ENCODE peak calls at places on chromosomes 7 and 10, in five cellular contexts. L is GM23248, G is astrocyte, J is fibroblast of lung, P is A673. R is an unnamed sample.

GRCh38 chr7:143345428-143345900 is 17.0 kb downstream of the FAM131B start:
- DNase-seq in L (peak; percentile 52), G (peak; percentile 23), J (peak; percentile 49), P (peak; percentile 26), R (no peak)

GRCh38 chr10:78408671-78409472 is 375.2 kb downstream of the RPS24 start:
- DNase-seq in L (peak; percentile 73), G (peak; percentile 66), J (peak; percentile 76), P (no peak), R (peak; percentile 61)

GRCh38 chr7:18356195-18356645 is 139.3 kb upstream of the HDAC9 start:
- DNase-seq in L (peak; percentile 56), G (peak; percentile 15), J (peak; percentile 39), P (peak; percentile 69), R (peak; percentile 43)

GRCh38 chr10:22410394-22410793 is 65.1 kb downstream of the SPAG6 start:
- DNase-seq in L (no peak), G (no peak), J (no peak), P (no peak), R (no peak)

GRCh38 chr10:119818889-119819270 is 53.8 kb downstream of the MCMBP start:
- DNase-seq in L (no peak), G (no peak), J (no peak), P (no peak), R (no peak)

GRCh38 chr7:132205515-132205914 is 370.8 kb downstream of the PLXNA4 start:
- DNase-seq in L (no peak), G (no peak), J (no peak), P (no peak), R (no peak)

GRCh38 chr10:125144693-125145623 is 15.4 kb downstream of the CTBP2 start:
- DNase-seq in L (peak; percentile 83), G (peak; percentile 44), J (peak; percentile 56), P (peak; percentile 68), R (no peak)

GRCh38 chr7:74290999-74291441 is 1.8 kb downstream of the CLIP2 start:
- DNase-seq in L (no peak), G (no peak), J (no peak), P (no peak), R (no peak)

GRCh38 chr7:155590215-155591023 is 44.1 kb upstream of the CNPY1 start:
- DNase-seq in L (peak; percentile 38), G (peak; percentile 40), J (peak; percentile 59), P (no peak), R (no peak)

GRCh38 chr10:127928021-127928806 is 21.3 kb downstream of the PTPRE start:
- DNase-seq in L (peak; percentile 77), G (peak; percentile 80), J (peak; percentile 84), P (no peak), R (peak; percentile 31)

GRCh38 chr7:140005754-140006503 is 56.8 kb downstream of the PARP12 start:
- DNase-seq in L (peak; percentile 45), G (no peak), J (peak; percentile 9), P (no peak), R (peak; percentile 23)

GRCh38 chr7:155570991-155571390 is 24.6 kb upstream of the CNPY1 start:
- DNase-seq in L (no peak), G (no peak), J (no peak), P (no peak), R (no peak)

GRCh38 chr7:120373174-120373573 is 100.2 kb downstream of the KCND2 start:
- DNase-seq in L (no peak), G (no peak), J (no peak), P (no peak), R (no peak)

GRCh38 chr7:46212425-46213153 is 291.5 kb upstream of the IGFBP3 start:
- DNase-seq in L (no peak), G (no peak), J (no peak), P (no peak), R (no peak)

GRCh38 chr10:124242365-124242764 is 149.0 kb upstream of the CHST15 start:
- DNase-seq in L (no peak), G (no peak), J (no peak), P (no peak), R (no peak)

GRCh38 chr7:158614695-158615094 is 27.1 kb upstream of the PTPRN2 start:
- DNase-seq in L (peak; percentile 82), G (peak; percentile 57), J (peak; percentile 68), P (no peak), R (peak; percentile 13)

GRCh38 chr7:135541029-135541428 is 16.7 kb upstream of the NUP205 start:
- DNase-seq in L (no peak), G (no peak), J (no peak), P (no peak), R (no peak)

GRCh38 chr10:132987671-132988571 is 45.6 kb upstream of the CFAP46 start:
- DNase-seq in L (peak; percentile 96), G (peak; percentile 89), J (peak; percentile 93), P (peak; percentile 60), R (no peak)

GRCh38 chr10:96418582-96418981 is 59.8 kb upstream of the OPALIN start:
- DNase-seq in L (no peak), G (no peak), J (no peak), P (no peak), R (no peak)

GRCh38 chr10:95653895-95654294 is 2.6 kb downstream of the ALDH18A1 start:
- DNase-seq in L (no peak), G (no peak), J (no peak), P (no peak), R (no peak)

GRCh38 chr10:6579904-6580278 is at the start of gene PRKCQ:
- DNase-seq in L (no peak), G (peak; percentile 30), J (peak; percentile 42), P (peak; percentile 18), R (no peak)

GRCh38 chr10:101968910-101969321 is 87.1 kb downstream of the ARMH3 start:
- DNase-seq in L (no peak), G (no peak), J (no peak), P (no peak), R (no peak)

GRCh38 chr10:118304521-118304920 is 37.6 kb downstream of the FAM204A start:
- DNase-seq in L (no peak), G (no peak), J (no peak), P (no peak), R (peak; percentile 47)

GRCh38 chr10:44046605-44047004 is 338.3 kb downstream of the CXCL12 start:
- DNase-seq in L (peak; percentile 68), G (peak; percentile 62), J (peak; percentile 76), P (no peak), R (peak; percentile 31)

GRCh38 chr7:25545125-25546008 is 317.1 kb upstream of the NPVF start:
- DNase-seq in L (no peak), G (no peak), J (no peak), P (no peak), R (no peak)

GRCh38 chr10:52755297-52756062 is 17.1 kb downstream of the MBL2 start:
- DNase-seq in L (peak; percentile 77), G (peak; percentile 68), J (peak; percentile 70), P (no peak), R (peak; percentile 78)

DNA sequence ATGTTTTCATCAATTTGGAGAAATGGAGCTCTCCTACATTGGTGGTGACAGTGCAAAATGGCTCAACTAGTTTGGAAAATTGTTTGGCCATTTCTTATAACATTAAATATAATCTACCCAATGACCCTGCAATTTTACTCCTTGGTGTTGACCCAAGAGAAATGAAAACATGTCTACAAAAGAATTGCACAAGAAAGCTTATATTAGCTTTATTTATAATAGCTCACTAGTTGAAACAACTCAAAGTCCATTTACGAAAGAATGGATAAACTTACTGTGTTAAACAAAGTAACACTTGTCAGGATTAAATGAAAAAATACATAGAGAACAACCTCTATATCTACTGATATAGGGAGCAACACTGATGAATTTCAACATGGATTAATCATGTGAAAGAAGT is 539.9 kb downstream of the DNAJB9 start:
- DNase-seq in L (no peak), G (no peak), J (no peak), P (no peak), R (no peak)
- TF ChIP-seq EZH2 in L (no peak), G (no peak), J (no peak), P (no peak), R (no peak)

GRCh38 chr7:32025381-32026075 is 44.7 kb downstream of the PDE1C start:
- DNase-seq in L (no peak), G (no peak), J (no peak), P (no peak), R (no peak)
- TF ChIP-seq EZH2 in L (no peak), G (no peak), J (no peak), P (no peak), R (no peak)

DNA sequence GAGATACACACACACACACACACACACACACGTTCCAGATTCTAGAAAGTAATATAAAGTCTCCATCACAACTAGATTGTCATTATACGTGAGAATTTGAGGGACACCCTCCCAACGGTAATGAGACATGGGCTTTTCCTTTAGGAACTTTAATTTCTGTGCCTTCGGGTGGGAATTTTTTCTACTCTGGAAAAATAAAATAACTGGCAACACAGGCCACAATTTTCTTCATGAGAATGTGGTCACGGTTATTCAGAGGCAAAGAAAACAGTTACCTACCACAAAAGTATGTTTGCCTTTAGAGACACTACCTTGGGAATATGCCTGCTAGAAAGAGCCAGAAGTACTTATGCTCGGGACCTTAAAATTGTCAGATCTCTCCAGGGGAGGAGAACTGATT is 99.4 kb downstream of the ITGA8 start:
- DNase-seq in L (no peak), G (no peak), J (no peak), P (no peak), R (no peak)
- TF ChIP-seq EZH2 in L (no peak), G (no peak), J (no peak), P (no peak), R (no peak)

DNA sequence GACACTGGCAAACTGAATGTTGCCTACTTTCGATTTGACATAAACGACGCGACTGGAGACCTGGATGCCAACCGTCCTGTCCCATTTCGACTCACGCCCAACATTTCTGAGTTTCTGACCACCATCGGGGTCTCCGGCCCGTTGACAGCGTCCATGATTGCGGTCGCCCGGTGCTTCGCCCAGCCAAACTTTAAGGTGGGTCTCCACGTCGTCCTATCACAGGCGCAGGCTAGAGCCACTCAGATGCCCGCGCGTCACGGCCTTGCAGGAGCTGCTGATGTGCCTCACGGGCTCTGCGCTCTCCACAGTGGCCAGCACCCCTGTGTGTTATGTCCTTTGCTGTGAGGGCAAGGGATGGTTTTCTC is 132.6 kb downstream of the SMURF1 start:
- DNase-seq in L (no peak), G (no peak), J (no peak), P (no peak), R (no peak)
- TF ChIP-seq EZH2 in L (no peak), G (no peak), J (no peak), P (no peak), R (no peak)

R was measured in PC-3.